ENCODE peak calls at places on chromosomes 7 and 10, in eight cellular contexts. O is A549, W is Peyer's patch, T is heart right ventricle, E is endothelial cell of umbilical vein, R is IMR-90, L is pancreas, U is stomach. Z is an unnamed sample.
A peak's percentile ranks its signal among the peaks of the same experiment; 100 is the strongest.

GRCh38 chr10:7410306-7410799 is 481 bp downstream of the SFMBT2 start:
- DNase-seq in O (no peak), W (no peak), T (peak; percentile 21), E (no peak), R (peak; percentile 10), L (peak; percentile 62), U (no peak), Z (no peak)

GRCh38 chr10:13658256-13658655 is 71.5 kb downstream of the PRPF18 start:
- DNase-seq in O (no peak), W (no peak), T (no peak), E (no peak), R (no peak), L (no peak), U (no peak), Z (no peak)

GRCh38 chr7:70595741-70596574 is 536.0 kb upstream of the GALNT17 start:
- DNase-seq in O (no peak), W (peak; percentile 71), T (no peak), E (no peak), R (no peak), L (peak; percentile 65), U (peak; percentile 33), Z (no peak)

GRCh38 chr10:92691591-92692084 is 1.9 kb downstream of the HHEX start:
- DNase-seq in O (no peak), W (no peak), T (peak; percentile 67), E (peak; percentile 83), R (no peak), L (peak; percentile 77), U (peak; percentile 33), Z (no peak)

GRCh38 chr7:40800771-40801170 is 666.0 kb downstream of the SUGCT start:
- DNase-seq in O (no peak), W (no peak), T (peak; percentile 16), E (peak; percentile 10), R (no peak), L (no peak), U (no peak), Z (no peak)

GRCh38 chr10:121597504-121598241 is 571 bp downstream of the FGFR2 start:
- DNase-seq in O (no peak), W (no peak), T (no peak), E (peak; percentile 8), R (no peak), L (peak; percentile 80), U (no peak), Z (no peak)

GRCh38 chr10:122323188-122323587 is 51.3 kb upstream of the PLEKHA1 start:
- DNase-seq in O (no peak), W (no peak), T (no peak), E (no peak), R (no peak), L (no peak), U (no peak), Z (no peak)

GRCh38 chr7:99380032-99380822 is 5.7 kb downstream of the ARPC1B start:
- DNase-seq in O (no peak), W (no peak), T (peak; percentile 59), E (peak; percentile 79), R (peak; percentile 44), L (no peak), U (no peak), Z (no peak)

GRCh38 chr10:71998840-71999194 is 34.6 kb downstream of the CHST3 start:
- DNase-seq in O (peak; percentile 60), W (no peak), T (peak; percentile 64), E (peak; percentile 55), R (peak; percentile 75), L (no peak), U (peak; percentile 50), Z (peak; percentile 82)

GRCh38 chr10:2244476-2244875 is 507.2 kb upstream of the ADARB2 start:
- DNase-seq in O (no peak), W (no peak), T (no peak), E (no peak), R (no peak), L (no peak), U (no peak), Z (no peak)

GRCh38 chr10:79386637-79387465 is 39.6 kb downstream of the PPIF start:
- DNase-seq in O (no peak), W (peak; percentile 46), T (no peak), E (no peak), R (no peak), L (no peak), U (peak; percentile 23), Z (peak; percentile 6)

GRCh38 chr10:74238031-74238431 is 87.0 kb downstream of the ADK start:
- DNase-seq in O (no peak), W (no peak), T (no peak), E (peak; percentile 82), R (peak; percentile 57), L (no peak), U (peak; percentile 45), Z (no peak)

GRCh38 chr7:151261534-151261933 is 13.0 kb upstream of the SMARCD3 start:
- DNase-seq in O (no peak), W (no peak), T (no peak), E (no peak), R (no peak), L (peak; percentile 27), U (no peak), Z (no peak)

GRCh38 chr7:101410743-101411476 is 48.2 kb downstream of the COL26A1 start:
- DNase-seq in O (peak; percentile 51), W (no peak), T (peak; percentile 29), E (peak; percentile 30), R (no peak), L (peak; percentile 71), U (peak; percentile 41), Z (no peak)

DNA sequence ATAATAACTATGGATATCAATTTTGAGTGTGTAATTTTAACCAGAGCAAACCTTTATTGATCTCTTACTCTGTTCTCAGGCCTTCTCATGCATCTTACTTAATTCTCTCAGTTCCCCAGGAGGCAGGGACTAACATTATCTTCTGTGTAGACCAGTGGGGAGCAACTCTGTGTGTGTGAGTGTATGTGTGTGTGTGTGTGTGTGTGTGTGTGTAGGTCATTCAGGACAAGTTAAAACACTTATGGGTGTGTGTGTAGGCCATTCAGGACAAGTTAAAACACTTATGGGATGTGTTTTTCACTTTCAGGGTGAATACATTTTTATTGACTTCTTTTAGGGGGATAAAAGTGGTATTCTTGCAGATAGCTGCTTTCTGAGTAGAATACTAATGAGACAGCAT is 145.0 kb downstream of the ADAM12 start:
- DNase-seq in O (no peak), W (no peak), T (no peak), E (no peak), R (peak; percentile 13), L (no peak), U (no peak), Z (no peak)
- H3K4me1 ChIP-seq in O (peaks cover 17% of the 10 kb centered on the region), W (no peaks in the 10 kb centered on the region), T (peaks cover 5% of the 10 kb centered on the region), E (peaks cover 10% of the 10 kb centered on the region), R (peaks cover 18% of the 10 kb centered on the region), L (no peaks in the 10 kb centered on the region), U (no peaks in the 10 kb centered on the region), Z (no peaks in the 10 kb centered on the region)

GRCh38 chr7:24908166-24908565 is 71.8 kb downstream of the OSBPL3 start:
- DNase-seq in O (no peak), W (no peak), T (no peak), E (no peak), R (no peak), L (no peak), U (no peak), Z (no peak)
- H3K4me1 ChIP-seq in O (peaks cover 29% of the 10 kb centered on the region), W (no peaks in the 10 kb centered on the region), T (peaks cover 78% of the 10 kb centered on the region), E (peaks cover 61% of the 10 kb centered on the region), R (peaks cover 14% of the 10 kb centered on the region), L (peaks cover 5% of the 10 kb centered on the region), U (peaks cover 14% of the 10 kb centered on the region), Z (no peaks in the 10 kb centered on the region)

GRCh38 chr10:114523876-114524275 is 119.6 kb upstream of the AFAP1L2 start:
- DNase-seq in O (no peak), W (no peak), T (no peak), E (no peak), R (no peak), L (no peak), U (no peak), Z (no peak)
- H3K4me1 ChIP-seq in O (peaks cover 66% of the 10 kb centered on the region), W (peaks cover 9% of the 10 kb centered on the region), T (peaks cover 68% of the 10 kb centered on the region), E (peaks cover 21% of the 10 kb centered on the region), R (peaks cover 11% of the 10 kb centered on the region), L (peaks cover 9% of the 10 kb centered on the region), U (peaks cover 43% of the 10 kb centered on the region), Z (no peaks in the 10 kb centered on the region)

GRCh38 chr10:6165221-6165725 is 37.5 kb upstream of the PFKFB3 start:
- DNase-seq in O (no peak), W (no peak), T (no peak), E (no peak), R (no peak), L (no peak), U (no peak), Z (no peak)
- H3K4me1 ChIP-seq in O (peaks cover 20% of the 10 kb centered on the region), W (peaks cover 3% of the 10 kb centered on the region), T (peaks cover 63% of the 10 kb centered on the region), E (peaks cover 26% of the 10 kb centered on the region), R (peaks cover 15% of the 10 kb centered on the region), L (peaks cover 13% of the 10 kb centered on the region), U (peaks cover 28% of the 10 kb centered on the region), Z (peaks cover 17% of the 10 kb centered on the region)

GRCh38 chr10:560314-560992 is 129.0 kb downstream of the DIP2C start:
- DNase-seq in O (no peak), W (no peak), T (no peak), E (no peak), R (peak; percentile 20), L (no peak), U (peak; percentile 43), Z (no peak)

GRCh38 chr10:558331-558730 is 131.1 kb downstream of the DIP2C start:
- DNase-seq in O (no peak), W (no peak), T (no peak), E (no peak), R (no peak), L (no peak), U (no peak), Z (no peak)

GRCh38 chr10:558891-559766 is 130.3 kb downstream of the DIP2C start:
- DNase-seq in O (no peak), W (no peak), T (no peak), E (no peak), R (peak; percentile 35), L (no peak), U (no peak), Z (no peak)

GRCh38 chr10:557792-558328 is 131.6 kb downstream of the DIP2C start:
- DNase-seq in O (peak; percentile 53), W (no peak), T (no peak), E (no peak), R (no peak), L (no peak), U (no peak), Z (no peak)

DNA sequence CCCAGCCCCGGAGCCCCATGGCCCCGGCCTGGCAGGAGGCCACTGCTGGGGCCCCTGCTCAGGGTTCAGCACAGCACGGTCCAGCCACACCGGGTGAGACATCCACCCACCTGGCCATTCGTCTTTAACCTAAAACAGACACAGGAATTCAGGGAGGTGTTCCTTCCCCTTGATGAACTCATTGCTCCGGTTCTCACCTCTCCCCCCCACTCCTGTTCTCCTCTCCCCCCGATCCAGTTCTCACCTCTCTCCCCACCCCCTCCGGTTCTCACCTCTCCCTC is 129.8 kb downstream of the DIP2C start:
- DNase-seq in O (no peak), W (no peak), T (no peak), E (no peak), R (no peak), L (no peak), U (no peak), Z (no peak)
- H3K4me1 ChIP-seq in O (peaks cover 4% of the 10 kb centered on the region), W (no peaks in the 10 kb centered on the region), T (peaks cover 3% of the 10 kb centered on the region), E (peaks cover 2% of the 10 kb centered on the region), R (peaks cover 13% of the 10 kb centered on the region), L (peaks cover 18% of the 10 kb centered on the region), U (peaks cover 9% of the 10 kb centered on the region), Z (no peaks in the 10 kb centered on the region)

Z was measured in ascending aorta.